ENCODE peak calls at places on chromosomes 5 and 9, in five cellular contexts. W is mammary epithelial cell, B is neural progenitor cell, S is PC-9, Y is fibroblast of lung. V is an unnamed sample. For H3K36me3 and H3K4me1, the result is how much of the 10 kb centered on the place peaks cover.

GRCh38 chr5:62536232-62536631 is 42.4 kb upstream of the LRRC70 start:
- DNase-seq in W (no peak), B (no peak), S (no peak), Y (no peak), V (no peak)

GRCh38 chr5:119417891-119418781 is 34.2 kb upstream of the HSD17B4 start:
- DNase-seq in W (peak), B (peak), S (peak), Y (peak), V (no peak)

GRCh38 chr5:141870871-141871270 is 7.3 kb downstream of the PCDH1 start:
- DNase-seq in W (peak), B (no peak), S (peak), Y (no peak), V (no peak)

GRCh38 chr9:107105784-107106183 is 177.3 kb upstream of the RAD23B start:
- DNase-seq in W (no peak), B (no peak), S (no peak), Y (no peak), V (no peak)

GRCh38 chr9:121720992-121721350 is 69.5 kb downstream of the DAB2IP start:
- DNase-seq in W (peak), B (no peak), S (no peak), Y (no peak), V (no peak)

GRCh38 chr9:129146441-129146933 is 31.6 kb downstream of the IER5L start:
- DNase-seq in W (no peak), B (no peak), S (no peak), Y (peak), V (no peak)

GRCh38 chr5:160398806-160399205 is 1.0 kb downstream of the FAM200C start:
- DNase-seq in W (no peak), B (no peak), S (no peak), Y (peak), V (no peak)

GRCh38 chr9:2086971-2087370 is 71.8 kb downstream of the SMARCA2 start:
- DNase-seq in W (no peak), B (no peak), S (no peak), Y (no peak), V (no peak)

GRCh38 chr5:135194573-135195266 is 160.7 kb upstream of the PITX1 start:
- DNase-seq in W (no peak), B (no peak), S (no peak), Y (peak), V (no peak)

GRCh38 chr9:137453643-137454081 is 5.5 kb downstream of the NSMF start:
- DNase-seq in W (no peak), B (peak), S (no peak), Y (peak), V (no peak)

GRCh38 chr9:70614786-70615565 is 200.5 kb upstream of the KLF9 start:
- DNase-seq in W (no peak), B (no peak), S (no peak), Y (no peak), V (no peak)

GRCh38 chr5:140556438-140556837 is 835 bp downstream of the SRA1 start:
- DNase-seq in W (no peak), B (no peak), S (no peak), Y (peak), V (peak)

GRCh38 chr5:149735066-149735465 is 5.0 kb downstream of the PPARGC1B start:
- DNase-seq in W (peak), B (no peak), S (peak), Y (no peak), V (no peak)

GRCh38 chr5:149030392-149030791 is 32.5 kb downstream of the SH3TC2 start:
- DNase-seq in W (peak), B (no peak), S (peak), Y (peak), V (no peak)

GRCh38 chr5:125412561-125413535 is 666.4 kb upstream of the ZNF608 start:
- DNase-seq in W (peak), B (peak), S (peak), Y (peak), V (no peak)

DNA sequence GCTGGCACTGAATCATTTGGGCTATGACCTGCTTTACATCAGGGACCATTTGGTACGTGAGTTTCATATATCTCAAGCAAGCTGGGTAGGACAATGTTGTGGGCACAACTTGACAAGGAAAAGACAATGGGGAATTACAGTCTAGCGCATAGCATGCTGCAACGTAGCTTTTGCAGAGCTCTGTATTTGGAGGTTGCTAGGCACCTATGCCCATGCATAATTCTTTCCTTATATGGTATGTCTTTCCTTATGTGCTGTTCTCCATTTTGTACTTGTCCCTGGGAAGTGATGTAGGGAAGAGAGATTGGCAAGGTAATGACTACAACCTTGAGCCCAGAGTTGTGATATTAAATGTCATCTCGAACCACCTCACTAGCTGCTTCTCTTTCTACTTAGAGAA is 19.3 kb downstream of the DAB2 start:
- DNase-seq in W (no peak), B (no peak), S (no peak), Y (no peak), V (no peak)
- H3K36me3 ChIP-seq in W (under half), B (under half), S (under half), Y (under half), V (under half)

GRCh38 chr9:3875371-3876132 is 349.8 kb upstream of the RFX3 start:
- DNase-seq in W (peak), B (no peak), S (peak), Y (peak), V (no peak)

GRCh38 chr9:3879315-3879714 is 353.5 kb upstream of the RFX3 start:
- DNase-seq in W (no peak), B (no peak), S (no peak), Y (no peak), V (no peak)

GRCh38 chr9:3876553-3876952 is 350.8 kb upstream of the RFX3 start:
- DNase-seq in W (no peak), B (no peak), S (no peak), Y (no peak), V (no peak)

GRCh38 chr9:3873818-3874217 is 348.0 kb upstream of the RFX3 start:
- DNase-seq in W (no peak), B (peak), S (no peak), Y (peak), V (no peak)

DNA sequence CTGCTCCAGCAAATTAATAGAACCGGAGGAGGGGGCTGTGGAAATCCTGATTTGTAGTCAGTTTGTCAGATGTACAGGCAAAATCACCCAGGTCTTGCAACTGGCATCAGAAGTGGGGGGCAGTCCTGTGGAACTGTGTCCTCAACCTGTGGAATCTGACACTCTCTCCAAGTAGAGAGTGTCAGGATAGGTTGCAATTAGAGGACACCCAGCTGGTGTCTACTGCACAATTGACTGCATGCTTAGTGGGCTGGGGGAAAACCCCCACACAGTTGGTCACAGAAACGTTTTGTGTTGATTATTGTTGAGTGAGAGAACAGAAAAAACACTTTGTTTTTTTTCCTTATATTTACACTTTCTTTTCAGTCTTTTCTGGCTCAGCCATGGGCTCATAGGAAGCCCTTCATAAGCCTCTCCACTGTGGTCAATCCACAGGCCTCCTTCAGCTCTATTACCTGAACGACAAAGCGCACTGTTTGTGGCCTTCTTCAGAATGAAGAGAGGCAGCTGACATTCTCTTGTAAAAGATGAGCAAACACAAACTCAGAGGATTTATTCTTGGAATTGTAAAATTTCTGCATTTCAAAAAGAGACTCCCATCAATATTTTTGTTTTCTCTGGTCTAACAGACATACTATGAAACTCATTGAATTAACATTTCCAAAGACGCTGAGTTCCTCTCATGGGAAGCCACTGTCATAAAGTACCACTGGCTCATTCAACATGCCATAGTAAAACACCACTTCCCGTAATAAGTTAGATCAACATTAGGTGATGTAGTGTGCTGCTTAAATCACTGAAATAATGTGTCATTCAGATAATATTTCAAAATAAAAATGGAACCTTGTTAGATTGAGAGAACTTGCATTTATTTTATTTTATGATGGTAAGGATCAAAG is 348.9 kb upstream of the RFX3 start:
- DNase-seq in W (no peak), B (peak), S (no peak), Y (no peak), V (no peak)
- H3K4me1 ChIP-seq in W (under half), B (under half), S (under half), Y (under half), V (under half)

DNA sequence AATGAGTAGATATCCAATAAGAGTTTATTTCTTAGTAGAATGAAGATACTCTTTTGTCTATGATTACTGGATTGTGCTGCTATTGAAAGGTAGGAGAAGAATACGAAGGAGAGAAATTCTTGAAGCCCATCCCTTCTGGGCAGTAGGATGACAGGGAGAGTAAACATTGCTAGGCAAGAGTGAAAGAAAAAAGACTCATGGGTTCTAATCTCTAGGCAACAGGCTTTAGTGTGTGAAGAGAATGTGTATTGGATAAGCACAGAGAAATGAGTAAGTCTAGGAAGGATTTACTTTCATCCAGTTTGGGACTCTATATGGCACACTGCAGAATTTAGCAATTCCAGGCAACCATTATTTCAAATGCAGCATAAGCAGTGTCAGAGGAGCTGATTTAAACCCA is 216.0 kb downstream of the GABRG2 start:
- DNase-seq in W (no peak), B (no peak), S (no peak), Y (no peak), V (no peak)
- TF ChIP-seq EZH2 in W (no peak), B (no peak), S (no peak), Y (no peak), V (no peak)

GRCh38 chr5:151127926-151128325 is 29.7 kb downstream of the ANXA6 start:
- DNase-seq in W (no peak), B (no peak), S (no peak), Y (no peak), V (no peak)
- H3K36me3 ChIP-seq in W (under half), B (under half), S (under half), Y (half or more), V (half or more)

DNA sequence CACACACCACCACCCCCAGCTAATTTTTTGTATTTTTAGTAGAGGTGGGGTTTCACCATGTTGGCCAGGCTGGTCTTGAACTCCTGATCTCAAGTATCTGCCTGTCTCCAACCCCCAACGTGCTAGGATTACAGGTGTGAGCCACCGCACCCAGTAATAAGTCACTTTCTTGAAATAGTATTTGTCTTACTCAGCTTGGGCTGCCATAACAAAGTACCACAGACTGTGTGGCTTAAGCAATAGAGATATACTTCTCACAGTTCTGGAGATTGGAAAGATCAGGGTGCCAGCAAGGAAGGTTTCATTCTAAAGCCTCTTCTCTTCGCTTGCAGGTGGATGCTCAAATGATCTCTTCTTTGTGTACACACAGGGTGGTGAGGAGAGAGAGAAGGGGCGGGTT is 99.8 kb downstream of the ARRDC3 start:
- DNase-seq in W (peak), B (no peak), S (no peak), Y (no peak), V (no peak)
- H3K4me1 ChIP-seq in W (under half), B (under half), S (under half), Y (under half), V (under half)

GRCh38 chr5:79464695-79465332 is 49.1 kb downstream of the HOMER1 start:
- DNase-seq in W (peak), B (peak), S (no peak), Y (no peak), V (no peak)
- TF ChIP-seq EZH2 in W (no peak), B (no peak), S (no peak), Y (no peak), V (no peak)

DNA sequence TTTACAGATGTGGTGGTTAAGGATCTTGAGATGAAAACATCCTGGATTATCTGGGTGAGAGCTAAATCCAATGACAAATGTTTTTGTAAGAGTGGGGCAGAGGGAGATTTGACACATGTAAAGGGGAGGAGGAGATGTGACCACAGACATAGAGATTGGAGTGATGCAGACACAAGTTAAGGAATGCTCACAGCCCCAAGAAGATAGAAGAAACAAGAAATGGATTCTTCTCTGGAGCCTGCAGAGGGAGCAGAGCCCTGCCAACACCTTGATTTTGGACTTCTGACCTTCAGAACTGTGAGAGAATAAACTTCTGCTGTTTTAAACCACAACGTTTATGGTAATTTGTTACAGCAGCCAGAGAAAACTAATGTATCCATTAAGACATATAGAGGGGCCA is 21.7 kb downstream of the ITGA2 start:
- DNase-seq in W (peak), B (no peak), S (no peak), Y (peak), V (no peak)
- H3K36me3 ChIP-seq in W (under half), B (under half), S (under half), Y (under half), V (under half)

GRCh38 chr9:38227656-38228055 is 158.6 kb upstream of the SHB start:
- DNase-seq in W (no peak), B (peak), S (no peak), Y (peak), V (peak)

GRCh38 chr9:38228331-38229122 is 159.5 kb upstream of the SHB start:
- DNase-seq in W (no peak), B (no peak), S (no peak), Y (peak), V (no peak)

GRCh38 chr9:38229830-38230155 is 160.8 kb upstream of the SHB start:
- DNase-seq in W (no peak), B (no peak), S (no peak), Y (no peak), V (no peak)

GRCh38 chr9:38227061-38227540 is 158.1 kb upstream of the SHB start:
- DNase-seq in W (peak), B (peak), S (peak), Y (peak), V (peak)

DNA sequence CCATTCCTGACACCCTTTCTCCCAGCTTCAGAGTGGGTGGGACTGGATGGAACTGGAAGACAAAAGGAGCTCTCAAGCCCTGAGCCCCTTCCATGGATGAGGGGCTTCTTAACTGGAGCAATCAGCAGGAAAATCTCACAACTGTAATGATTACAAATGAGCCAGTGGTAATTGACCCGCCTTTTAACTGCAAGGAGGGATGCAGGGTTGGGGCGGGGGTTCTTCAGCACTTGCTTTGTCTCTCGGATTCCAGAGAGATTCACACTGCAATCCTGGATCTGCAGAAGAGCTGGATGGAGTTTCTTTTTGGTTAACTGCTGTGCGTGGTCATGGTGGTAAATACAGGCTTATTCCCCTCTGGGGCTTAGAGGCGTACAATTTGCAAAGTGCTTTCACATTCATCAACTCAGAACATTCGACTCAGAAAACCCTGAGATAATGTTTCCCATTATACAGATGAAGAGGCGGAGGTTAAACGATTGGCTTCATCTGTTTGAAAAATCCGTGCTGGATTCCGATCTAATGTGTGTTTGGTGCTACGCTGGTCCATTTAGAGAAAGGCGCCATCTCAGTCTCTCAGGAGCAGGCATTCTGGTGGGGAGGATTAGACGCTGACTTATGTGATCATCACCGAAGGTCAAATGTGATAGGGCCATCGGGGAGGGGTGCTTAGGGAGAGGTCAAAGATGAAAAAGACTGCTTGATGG is 160.2 kb upstream of the SHB start:
- DNase-seq in W (no peak), B (peak), S (no peak), Y (no peak), V (no peak)
- H3K4me1 ChIP-seq in W (under half), B (under half), S (under half), Y (under half), V (under half)